ENCODE peak calls at places on chromosomes 11 and 22, in seven cellular contexts. D is CD4-positive, alpha-beta memory T cell; L is hepatocyte; Y is left lung; A is SK-N-SH; F is GM23338; U is fibroblast of lung. P is an unnamed sample. For H3K4me1, the result is how much of the 10 kb centered on the place peaks cover.

GRCh38 chr22:50173221-50173982 is 2.9 kb downstream of the PANX2 start:
- DNase-seq in Y (peak), L (no peak), D (no peak), A (no peak), U (no peak), F (no peak), P (no peak)

GRCh38 chr11:47944555-47945128 is 35.7 kb upstream of the PTPRJ start:
- DNase-seq in A (no peak), F (no peak), D (no peak), L (no peak), U (no peak), Y (no peak), P (no peak)

GRCh38 chr11:61815790-61816735 is 740 bp downstream of the FADS1 start:
- DNase-seq in F (peak), D (peak), L (peak), A (peak), U (peak), Y (peak), P (peak)

GRCh38 chr22:30732426-30732825 is 37.8 kb downstream of the OSBP2 start:
- DNase-seq in D (no peak), U (no peak), Y (no peak), A (no peak), L (no peak), F (peak), P (no peak)

GRCh38 chr11:62449451-62449851 is 30.6 kb downstream of the SCGB1A1 start:
- DNase-seq in U (no peak), F (no peak), D (no peak), A (no peak), L (no peak), Y (no peak), P (no peak)

GRCh38 chr11:100991541-100991940 is 138.1 kb downstream of the PGR start:
- DNase-seq in Y (no peak), D (no peak), L (peak), F (no peak), U (no peak), A (no peak), P (peak)

GRCh38 chr11:68941324-68942089 is 37.8 kb downstream of the IGHMBP2 start:
- DNase-seq in D (no peak), A (no peak), Y (no peak), F (no peak), U (no peak), L (no peak), P (no peak)

GRCh38 chr11:98616256-98616655 is 404.5 kb upstream of the CNTN5 start:
- DNase-seq in Y (no peak), F (no peak), D (no peak), A (no peak), L (peak), U (no peak), P (peak)

GRCh38 chr22:26646158-26646557 is 11.2 kb upstream of the MIAT start:
- DNase-seq in Y (no peak), A (no peak), F (no peak), D (no peak), U (no peak), L (no peak), P (no peak)

GRCh38 chr11:133950874-133951483 is 5.8 kb downstream of the IGSF9B start:
- DNase-seq in F (peak), U (no peak), Y (peak), L (no peak), D (no peak), A (no peak), P (no peak)

GRCh38 chr11:66857927-66858185 is 992 bp downstream of the LRFN4 start:
- DNase-seq in F (peak), D (no peak), Y (no peak), L (no peak), U (no peak), A (no peak), P (no peak)
- H3K4me3 ChIP-seq in F (peak), D (no peak), Y (no peak), L (no peak), U (no peak), A (peak), P (no peak)

GRCh38 chr11:2093575-2094353 is 45.4 kb downstream of the IGF2 start:
- DNase-seq in A (no peak), F (no peak), U (no peak), L (no peak), D (no peak), Y (peak), P (peak)

GRCh38 chr11:2091112-2091746 is 48.0 kb downstream of the IGF2 start:
- DNase-seq in A (no peak), F (no peak), D (no peak), Y (peak), U (no peak), L (no peak), P (no peak)

GRCh38 chr11:2092956-2093412 is 46.2 kb downstream of the IGF2 start:
- DNase-seq in D (peak), F (no peak), Y (peak), L (no peak), A (peak), U (peak), P (peak)

GRCh38 chr11:2091786-2092463 is 47.3 kb downstream of the IGF2 start:
- DNase-seq in A (no peak), D (no peak), F (no peak), U (no peak), L (no peak), Y (peak), P (no peak)

DNA sequence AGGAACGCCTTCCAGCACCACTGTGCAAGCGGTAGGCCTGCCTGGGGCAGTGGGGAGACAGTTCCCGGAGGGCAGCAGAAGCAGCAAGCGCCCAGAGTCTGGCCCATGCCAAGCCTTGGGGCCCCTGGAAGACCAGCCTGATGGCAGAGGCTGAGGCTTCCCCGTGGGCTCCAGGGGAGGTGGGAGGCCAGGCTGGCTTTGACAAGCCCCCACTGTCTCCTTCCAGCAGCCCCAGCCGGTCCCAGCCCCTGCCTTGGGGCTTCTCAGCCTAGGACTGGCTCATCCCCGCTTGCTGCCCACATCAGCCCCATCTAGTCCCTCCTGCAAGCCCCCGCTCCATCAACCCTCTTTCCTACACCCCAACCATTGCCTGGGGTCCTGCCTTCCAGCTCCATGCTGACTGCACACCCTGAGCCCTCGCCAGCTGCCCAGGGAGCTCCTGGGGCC is 46.7 kb downstream of the IGF2 start:
- DNase-seq in Y (peak), L (no peak), F (no peak), D (no peak), U (no peak), A (no peak), P (no peak)
- H3K4me1 ChIP-seq in Y (under half), L (under half), F (under half), D (under half), U (under half), A (under half), P (under half)

GRCh38 chr11:2406476-2406875 is 5.9 kb downstream of the TSSC4 start:
- DNase-seq in L (no peak), U (no peak), F (no peak), A (no peak), Y (no peak), D (no peak), P (no peak)
- H3K4me3 ChIP-seq in L (no peak), U (no peak), F (no peak), A (no peak), Y (no peak), D (no peak), P (no peak)

GRCh38 chr11:125397421-125397820 is 98.6 kb downstream of the FEZ1 start:
- DNase-seq in Y (no peak), D (no peak), U (no peak), A (no peak), F (no peak), L (no peak), P (no peak)

GRCh38 chr11:125390949-125391348 is 105.1 kb downstream of the FEZ1 start:
- DNase-seq in A (peak), F (peak), D (no peak), Y (no peak), U (peak), L (no peak), P (peak)

GRCh38 chr11:125394306-125394705 is 101.8 kb downstream of the FEZ1 start:
- DNase-seq in U (no peak), L (no peak), D (no peak), Y (no peak), A (no peak), F (no peak), P (no peak)

GRCh38 chr11:125389339-125390166 is 106.5 kb downstream of the FEZ1 start:
- DNase-seq in Y (no peak), D (no peak), F (no peak), L (no peak), A (no peak), U (no peak), P (no peak)

GRCh38 chr11:125393331-125393730 is 102.7 kb downstream of the FEZ1 start:
- DNase-seq in D (no peak), U (no peak), L (no peak), F (no peak), A (no peak), Y (no peak), P (no peak)
- H3K4me1 ChIP-seq in D (under half), U (under half), L (under half), F (under half), A (under half), Y (under half), P (under half)

GRCh38 chr11:44095506-44096359 is at the start of gene EXT2:
- DNase-seq in F (peak), A (peak), L (peak), D (peak), Y (peak), U (peak), P (peak)

GRCh38 chr11:44096360-44097188 is 1.1 kb downstream of the EXT2 start:
- DNase-seq in Y (peak), U (no peak), A (no peak), F (no peak), L (peak), D (peak), P (peak)

GRCh38 chr11:44101098-44101497 is 5.6 kb downstream of the EXT2 start:
- DNase-seq in D (no peak), Y (no peak), U (no peak), L (no peak), A (no peak), F (no peak), P (no peak)

GRCh38 chr11:44094260-44094868 is 1.1 kb upstream of the EXT2 start:
- DNase-seq in Y (no peak), F (peak), U (peak), D (peak), A (peak), L (peak), P (peak)

GRCh38 chr11:44097821-44098220 is 2.3 kb downstream of the EXT2 start:
- DNase-seq in F (no peak), D (no peak), Y (no peak), A (no peak), L (no peak), U (no peak), P (no peak)
- H3K4me3 ChIP-seq in F (no peak), D (no peak), Y (no peak), A (no peak), L (no peak), U (no peak), P (no peak)

DNA sequence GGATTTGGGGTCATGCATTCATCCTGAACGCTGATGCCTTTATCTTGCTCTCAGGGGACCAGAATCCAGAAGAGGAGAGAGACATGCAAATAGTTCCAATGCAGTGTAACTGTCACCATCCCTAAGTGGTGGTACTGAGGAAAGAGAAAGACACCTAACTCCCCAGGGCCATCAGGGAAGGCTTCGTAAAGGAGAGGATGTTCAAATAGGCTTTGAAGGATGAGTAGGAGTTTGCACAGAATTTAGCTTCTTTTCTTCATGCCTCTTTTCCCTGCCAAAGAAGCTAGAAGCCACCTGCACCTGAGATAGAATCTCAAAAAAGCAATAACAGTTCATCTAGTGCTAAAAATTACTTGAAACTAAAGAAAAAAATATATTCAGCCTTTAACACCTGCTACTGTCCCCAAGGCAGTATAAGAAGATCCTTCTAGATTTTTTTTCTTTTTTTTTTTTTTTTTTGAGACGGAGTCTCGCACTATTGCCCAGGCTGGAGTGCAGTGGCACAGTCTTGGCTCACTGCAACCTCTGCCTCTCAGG is 16.7 kb upstream of the XBP1 start:
- DNase-seq in Y (no peak), A (no peak), F (no peak), L (no peak), D (no peak), U (no peak), P (no peak)
- H3K4me1 ChIP-seq in Y (under half), A (under half), F (under half), L (under half), D (half or more), U (under half), P (under half)

GRCh38 chr11:128775513-128775912 is 81.6 kb downstream of the FLI1 start:
- DNase-seq in A (no peak), D (no peak), Y (peak), U (no peak), L (no peak), F (no peak), P (peak)

GRCh38 chr11:128774593-128774992 is 80.7 kb downstream of the FLI1 start:
- DNase-seq in Y (no peak), U (no peak), L (no peak), D (no peak), A (no peak), F (no peak), P (no peak)

GRCh38 chr11:128771102-128771501 is 77.2 kb downstream of the FLI1 start:
- DNase-seq in A (no peak), Y (no peak), U (no peak), L (no peak), F (no peak), D (no peak), P (no peak)

GRCh38 chr11:128776088-128776433 is 82.2 kb downstream of the FLI1 start:
- DNase-seq in U (no peak), D (peak), L (no peak), F (no peak), A (no peak), Y (no peak), P (no peak)

GRCh38 chr11:128772814-128773213 is 78.9 kb downstream of the FLI1 start:
- DNase-seq in Y (peak), L (no peak), D (peak), A (no peak), F (no peak), U (no peak), P (no peak)
- H3K4me3 ChIP-seq in Y (no peak), L (no peak), D (no peak), A (no peak), F (no peak), U (no peak), P (no peak)

GRCh38 chr11:124752471-124753100 is 531 bp upstream of the VSIG2 start:
- DNase-seq in D (no peak), L (no peak), F (peak), U (no peak), A (peak), Y (no peak), P (no peak)

GRCh38 chr11:124753624-124754023 is 1.6 kb upstream of the VSIG2 start:
- DNase-seq in D (no peak), L (no peak), F (no peak), A (peak), Y (peak), U (no peak), P (no peak)

GRCh38 chr11:124754710-124755109 is 2.7 kb upstream of the VSIG2 start:
- DNase-seq in U (no peak), D (no peak), F (no peak), L (no peak), A (peak), Y (no peak), P (no peak)

GRCh38 chr11:124753207-124753606 is 1.2 kb upstream of the VSIG2 start:
- DNase-seq in D (no peak), Y (no peak), U (no peak), F (no peak), L (no peak), A (peak), P (no peak)

GRCh38 chr11:124754309-124754708 is 2.3 kb upstream of the VSIG2 start:
- DNase-seq in A (peak), U (peak), L (no peak), D (no peak), F (no peak), Y (no peak), P (no peak)
- H3K4me1 ChIP-seq in A (under half), U (under half), L (under half), D (under half), F (under half), Y (under half), P (under half)

GRCh38 chr22:41768420-41768819 is 32.1 kb upstream of the CCDC134 start:
- DNase-seq in U (no peak), F (no peak), A (no peak), Y (no peak), D (no peak), L (no peak), P (peak)
- H3K4me3 ChIP-seq in U (no peak), F (no peak), A (no peak), Y (no peak), D (no peak), L (no peak), P (no peak)